ENCODE peak calls at places on chromosomes 3 and 15, in four cellular contexts. P is ACHN, E is caudate nucleus, T is AG04450. N is an unnamed sample.

GRCh38 chr3:123053107-123053506 is 13.7 kb upstream of the PDIA5 start:
- DNase-seq in P (no peak), E (no peak), T (no peak), N (no peak)

GRCh38 chr3:101128786-101129185 is 135.6 kb upstream of the ABI3BP start:
- DNase-seq in P (no peak), E (no peak), T (no peak), N (no peak)

GRCh38 chr3:54213910-54214309 is 91.6 kb downstream of the CACNA2D3 start:
- DNase-seq in P (peak), E (no peak), T (no peak), N (no peak)

GRCh38 chr3:105093853-105094252 is 272.9 kb upstream of the ALCAM start:
- DNase-seq in P (no peak), E (no peak), T (no peak), N (no peak)

GRCh38 chr15:67444100-67444499 is 76.8 kb upstream of the C15orf61 start:
- DNase-seq in P (no peak), E (no peak), T (no peak), N (no peak)

GRCh38 chr15:98740295-98740694 is 92.0 kb downstream of the IGF1R start:
- DNase-seq in P (no peak), E (no peak), T (no peak), N (no peak)

GRCh38 chr15:68428431-68428940 is 3.5 kb downstream of the ITGA11 start:
- DNase-seq in P (no peak), E (no peak), T (no peak), N (no peak)

GRCh38 chr15:70088887-70089691 is 8.6 kb downstream of the TLE3 start:
- DNase-seq in P (no peak), E (no peak), T (no peak), N (no peak)

GRCh38 chr3:79724206-79724605 is 43.6 kb downstream of the ROBO1 start:
- DNase-seq in P (peak), E (no peak), T (no peak), N (no peak)

GRCh38 chr3:84877092-84877491 is 81.7 kb upstream of the CADM2 start:
- DNase-seq in P (no peak), E (no peak), T (no peak), N (no peak)

GRCh38 chr15:66839511-66840112 is 137.6 kb downstream of the SMAD6 start:
- DNase-seq in P (no peak), E (no peak), T (no peak), N (no peak)

GRCh38 chr3:188432826-188433525 is 279.0 kb downstream of the LPP start:
- DNase-seq in P (no peak), E (no peak), T (no peak), N (no peak)

GRCh38 chr15:48481802-48482201 is 150.6 kb downstream of the DUT start:
- DNase-seq in P (no peak), E (no peak), T (peak), N (no peak)

GRCh38 chr3:52181543-52181942 is 16.4 kb upstream of the ALAS1 start:
- DNase-seq in P (no peak), E (no peak), T (no peak), N (no peak)

GRCh38 chr3:28316226-28316625 is 32.3 kb upstream of the ZCWPW2 start:
- DNase-seq in P (no peak), E (no peak), T (no peak), N (no peak)

GRCh38 chr3:98536456-98537017 is 4.8 kb downstream of the GPR15 start:
- DNase-seq in P (peak), E (no peak), T (no peak), N (no peak)

GRCh38 chr15:52787123-52787503 is 3.0 kb downstream of the ONECUT1 start:
- DNase-seq in P (no peak), E (no peak), T (no peak), N (no peak)

GRCh38 chr3:183268361-183268760 is 15.3 kb downstream of the B3GNT5 start:
- DNase-seq in P (no peak), E (no peak), T (no peak), N (no peak)